ENCODE peak calls at places on chromosomes 11 and 22, in eight cellular contexts. B is adrenal gland, K is fibroblast of lung, Z is psoas muscle, Q is PC-3, A is stomach, J is lower lobe of right lung, I is ovary. S is an unnamed sample.
A peak's percentile ranks its signal among the peaks of the same experiment; 100 is the strongest.

GRCh38 chr22:23715811-23716355 is 25.1 kb downstream of the RGL4 start:
- DNase-seq in I (peak; percentile 42), K (no peak), Q (no peak), A (no peak), B (no peak), Z (no peak), J (no peak), S (no peak)

GRCh38 chr11:64900263-64900678 is 16.7 kb downstream of the ATG2A start:
- DNase-seq in B (no peak), K (no peak), Z (no peak), A (no peak), J (no peak), I (no peak), Q (peak; percentile 59), S (no peak)

GRCh38 chr11:38191101-38191500 is 1593.1 kb upstream of the RAG2 start:
- DNase-seq in Q (peak; percentile 6), B (no peak), A (no peak), J (no peak), I (no peak), Z (no peak), K (no peak), S (no peak)

GRCh38 chr22:19800761-19801244 is 40.2 kb downstream of the TBX1 start:
- DNase-seq in Q (no peak), K (no peak), B (no peak), I (no peak), J (peak; percentile 41), Z (no peak), A (no peak), S (no peak)

GRCh38 chr11:123187670-123188507 is 7.2 kb downstream of the CLMP start:
- DNase-seq in I (no peak), B (no peak), A (no peak), Q (no peak), J (no peak), Z (no peak), K (no peak), S (no peak)

GRCh38 chr22:39144101-39144815 is 8.2 kb downstream of the CBX7 start:
- DNase-seq in A (peak; percentile 60), B (peak; percentile 43), K (peak; percentile 41), Q (peak; percentile 17), J (peak; percentile 61), Z (no peak), I (peak; percentile 57), S (no peak)

GRCh38 chr11:78576549-78577097 is 2.0 kb upstream of the NARS2 start:
- DNase-seq in I (no peak), B (no peak), Q (no peak), K (no peak), J (no peak), A (no peak), Z (no peak), S (no peak)

GRCh38 chr11:17746096-17746495 is 11.5 kb downstream of the KCNC1 start:
- DNase-seq in Z (no peak), J (no peak), I (no peak), Q (no peak), A (no peak), K (no peak), B (no peak), S (no peak)

GRCh38 chr11:66231561-66231960 is 36.9 kb upstream of the RAB1B start:
- DNase-seq in Q (no peak), I (no peak), A (no peak), J (no peak), B (no peak), K (no peak), Z (no peak), S (no peak)

GRCh38 chr11:695332-695605 is 247 bp upstream of the DEAF1 start:
- DNase-seq in J (no peak), I (no peak), Z (no peak), K (no peak), A (no peak), Q (no peak), B (no peak), S (no peak)

GRCh38 chr11:697811-698311 is 2.2 kb downstream of the TMEM80 start:
- DNase-seq in I (no peak), Z (no peak), A (no peak), Q (peak; percentile 48), J (no peak), B (no peak), K (no peak), S (no peak)

GRCh38 chr11:695606-696381 is at the start of gene TMEM80:
- DNase-seq in B (peak; percentile 99), J (peak; percentile 99), A (peak; percentile 100), I (peak; percentile 100), Z (peak; percentile 100), K (peak; percentile 98), Q (peak; percentile 98), S (peak; percentile 89)

GRCh38 chr11:698493-699115 is 3.0 kb downstream of the TMEM80 start:
- DNase-seq in J (no peak), A (no peak), B (no peak), K (no peak), Z (no peak), Q (no peak), I (no peak), S (no peak)

GRCh38 chr11:697028-697491 is 1.4 kb downstream of the TMEM80 start:
- DNase-seq in A (no peak), J (peak; percentile 52), I (no peak), K (peak; percentile 83), Z (no peak), Q (peak; percentile 42), B (no peak), S (no peak)
- H3K4me3 ChIP-seq in A (peak overlapping the region; percentile 75), J (peak overlapping the region; percentile 81), I (peak overlapping the region; percentile 100), K (peak overlapping the region; percentile 82), Z (peak overlapping the region; percentile 95), Q (peak overlapping the region; percentile 86), B (peak overlapping the region; percentile 73), S (no peak overlapping the region)

DNA sequence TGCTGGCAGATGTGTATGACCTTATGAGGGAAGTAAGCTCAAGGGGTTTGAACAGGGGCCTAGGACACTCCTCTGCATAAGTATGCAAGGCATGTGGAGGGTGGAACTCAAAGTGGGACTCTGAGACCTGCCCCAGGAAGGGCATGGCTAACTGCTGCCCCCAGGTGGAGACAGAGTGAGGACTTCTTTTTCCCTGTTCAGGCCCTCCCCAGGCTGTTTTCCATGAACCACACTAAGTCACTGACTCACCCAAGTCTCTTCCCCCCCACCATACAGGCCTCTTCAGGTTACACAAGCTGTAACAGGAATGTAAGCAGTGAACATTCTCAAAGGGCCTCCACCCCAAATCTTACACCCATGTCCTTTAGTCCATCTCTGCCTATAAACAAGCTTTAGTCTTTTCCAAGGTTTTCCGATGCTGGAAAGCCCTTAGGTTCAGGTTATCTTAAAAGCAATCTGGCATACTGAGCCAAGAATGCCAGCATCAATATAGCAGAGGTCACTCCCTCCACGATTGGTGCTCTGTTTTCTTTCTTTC is 13.1 kb downstream of the EEF1G start:
- DNase-seq in I (peak; percentile 87), Q (peak; percentile 99), A (peak; percentile 91), J (peak; percentile 90), Z (peak; percentile 90), K (peak; percentile 98), B (peak; percentile 89), S (peak; percentile 93)
- TF ChIP-seq CTCF in I (peak; percentile 90), Q (peak; percentile 96), A (no peak), J (peak; percentile 80), Z (peak; percentile 84), K (peak; percentile 82), B (peak; percentile 77), S (peak; percentile 94)

DNA sequence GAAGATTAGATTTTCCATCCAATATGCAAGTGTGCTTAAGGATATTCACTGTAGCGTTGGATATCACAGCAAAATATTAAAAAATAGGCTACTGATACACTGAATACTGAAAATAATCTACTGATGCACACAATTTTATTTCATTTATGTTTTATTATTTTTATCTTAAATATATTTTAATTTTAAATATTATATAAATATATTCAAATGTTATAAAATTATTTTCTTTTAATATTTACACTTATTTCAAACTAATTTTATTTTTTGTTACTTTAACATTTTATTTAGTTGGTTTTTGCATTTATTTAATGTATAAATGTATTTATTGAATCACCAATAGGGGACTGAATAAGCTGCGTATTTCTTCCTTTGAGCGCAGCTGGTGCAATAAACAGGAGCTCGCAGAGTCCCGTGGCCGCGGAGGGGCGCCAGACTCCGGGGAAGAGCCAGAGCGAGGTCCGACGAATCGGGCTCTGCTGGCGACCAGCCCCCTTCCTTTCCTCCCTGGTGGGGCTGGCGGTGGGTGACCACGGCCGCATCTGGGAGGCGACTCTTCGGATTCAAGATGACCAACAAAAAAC is 12.2 kb downstream of the MMP3 start:
- DNase-seq in Q (no peak), K (peak; percentile 62), J (peak; percentile 61), B (peak; percentile 52), Z (peak; percentile 43), A (no peak), I (no peak), S (no peak)
- H3K4me3 ChIP-seq in Q (no peak overlapping the region), K (peak overlapping the region; percentile 55), J (no peak overlapping the region), B (no peak overlapping the region), Z (no peak overlapping the region), A (peak overlapping the region; percentile 28), I (no peak overlapping the region), S (no peak overlapping the region)

GRCh38 chr11:7413961-7414728 is 71.2 kb upstream of the OLFML1 start:
- DNase-seq in Z (no peak), Q (peak; percentile 83), B (no peak), I (no peak), J (no peak), A (no peak), K (no peak), S (no peak)
- TF ChIP-seq CTCF in Z (no peak), Q (no peak), B (no peak), I (no peak), J (no peak), A (no peak), K (no peak), S (peak; percentile 4)

GRCh38 chr11:111541209-111542061 is 915 bp downstream of the LAYN start:
- DNase-seq in J (peak; percentile 60), K (peak; percentile 51), I (peak; percentile 78), A (no peak), Z (peak; percentile 70), B (no peak), Q (no peak), S (no peak)
- H3K4me3 ChIP-seq in J (peak overlapping the region; percentile 71), K (peak overlapping the region; percentile 82), I (peak overlapping the region; percentile 61), A (peak overlapping the region; percentile 55), Z (peak overlapping the region; percentile 76), B (peak overlapping the region; percentile 63), Q (no peak overlapping the region), S (peak overlapping the region; percentile 71)

S was measured in retinal pigment epithelial cell.